ENCODE peak calls at places on chromosomes 6 and 20, in nine cellular contexts. K, J, U, Z, T, N, L, H and R are unnamed samples.
A peak's percentile ranks its signal among the peaks of the same experiment; 100 is the strongest.

GRCh38 chr20:3092611-3093379 is 8.3 kb upstream of the AVP start:
- DNase-seq in K (no peak), N (peak; percentile 45), T (no peak), H (no peak), J (peak; percentile 37), L (no peak), Z (no peak), U (no peak), R (no peak)

GRCh38 chr6:36791085-36791484 is 48.2 kb downstream of the CPNE5 start:
- DNase-seq in H (no peak), N (no peak), Z (no peak), L (no peak), J (no peak), T (no peak), K (no peak), U (no peak), R (no peak)

GRCh38 chr6:135013211-135013610 is 41.4 kb downstream of the HBS1L start:
- DNase-seq in H (no peak), L (no peak), T (no peak), N (no peak), U (no peak), Z (peak; percentile 40), J (no peak), K (no peak), R (no peak)

GRCh38 chr20:61436268-61436667 is 184.2 kb downstream of the CDH4 start:
- DNase-seq in U (no peak), L (peak; percentile 51), H (no peak), J (no peak), K (peak; percentile 15), Z (peak; percentile 54), T (no peak), N (no peak), R (peak; percentile 13)

GRCh38 chr20:23048283-23049200 is 930 bp downstream of the THBD start:
- DNase-seq in T (no peak), Z (no peak), J (peak; percentile 81), H (no peak), U (no peak), K (no peak), L (peak; percentile 58), N (peak; percentile 78), R (peak; percentile 75)

GRCh38 chr6:158777510-158777909 is 41.7 kb downstream of the EZR start:
- DNase-seq in J (no peak), Z (no peak), N (no peak), L (no peak), U (no peak), T (no peak), K (no peak), H (no peak), R (no peak)

GRCh38 chr6:116218172-116218633 is 35.7 kb downstream of the TSPYL4 start:
- DNase-seq in U (no peak), H (no peak), K (no peak), N (no peak), L (no peak), T (peak; percentile 66), J (no peak), Z (peak; percentile 46), R (no peak)

GRCh38 chr6:137390264-137390787 is 103.9 kb downstream of the OLIG3 start:
- DNase-seq in L (no peak), N (peak; percentile 41), U (no peak), Z (peak; percentile 80), T (no peak), H (no peak), J (no peak), K (no peak), R (no peak)

GRCh38 chr6:87663434-87663833 is 38.6 kb downstream of the AKIRIN2 start:
- DNase-seq in U (no peak), T (no peak), J (no peak), L (no peak), Z (no peak), K (no peak), H (no peak), N (no peak), R (peak; percentile 20)

GRCh38 chr6:101114703-101115102 is 233.6 kb upstream of the ASCC3 start:
- DNase-seq in U (no peak), T (peak; percentile 58), K (peak; percentile 16), L (peak; percentile 2), H (no peak), Z (peak; percentile 47), N (peak; percentile 61), J (no peak), R (peak; percentile 68)

GRCh38 chr6:5484692-5485091 is 223.4 kb downstream of the FARS2 start:
- DNase-seq in T (no peak), H (no peak), N (no peak), L (no peak), U (no peak), J (no peak), K (no peak), Z (no peak), R (no peak)